ENCODE peak calls at places on chromosomes 5 and 9, in four cellular contexts. T, X, Q and K are unnamed samples.

GRCh38 chr5:96487859-96488258 is 54.8 kb upstream of the PCSK1 start:
- DNase-seq in T (no peak), X (no peak), Q (no peak), K (no peak)

GRCh38 chr5:96651948-96652753 is 10.0 kb upstream of the CAST start:
- DNase-seq in T (no peak), X (no peak), Q (no peak), K (no peak)

GRCh38 chr9:35446012-35446411 is 43.9 kb upstream of the RUSC2 start:
- DNase-seq in T (no peak), X (no peak), Q (no peak), K (no peak)

GRCh38 chr5:72848474-72849428 is 32.3 kb downstream of the TNPO1 start:
- DNase-seq in T (peak), X (peak), Q (peak), K (no peak)

GRCh38 chr9:137074657-137075274 is 2.6 kb upstream of the UAP1L1 start:
- DNase-seq in T (no peak), X (no peak), Q (no peak), K (no peak)

GRCh38 chr9:89175739-89176360 is 2.8 kb downstream of the SHC3 start:
- DNase-seq in T (no peak), X (no peak), Q (no peak), K (no peak)

GRCh38 chr9:124133752-124134151 is 122.2 kb downstream of the LHX2 start:
- DNase-seq in T (peak), X (no peak), Q (no peak), K (no peak)

GRCh38 chr5:4941957-4942830 is 197.9 kb upstream of the ADAMTS16 start:
- DNase-seq in T (no peak), X (peak), Q (no peak), K (no peak)

GRCh38 chr9:27089706-27090105 is 19.3 kb upstream of the TEK start:
- DNase-seq in T (no peak), X (no peak), Q (no peak), K (no peak)

GRCh38 chr9:121743441-121744001 is 92.1 kb downstream of the DAB2IP start:
- DNase-seq in T (peak), X (peak), Q (no peak), K (no peak)

GRCh38 chr9:128912270-128912853 is 8.4 kb upstream of the PHYHD1 start:
- DNase-seq in T (peak), X (no peak), Q (no peak), K (peak)

GRCh38 chr5:121658221-121658620 is 193.5 kb upstream of the FTMT start:
- DNase-seq in T (no peak), X (no peak), Q (no peak), K (no peak)

GRCh38 chr5:67985686-67986387 is 229.7 kb upstream of the PIK3R1 start:
- DNase-seq in T (no peak), X (no peak), Q (no peak), K (no peak)

GRCh38 chr9:130042406-130042930 is 521 bp downstream of the FNBP1 start:
- DNase-seq in T (no peak), X (peak), Q (no peak), K (no peak)

GRCh38 chr5:24823625-24824024 is 178.8 kb upstream of the CDH10 start:
- DNase-seq in T (no peak), X (no peak), Q (no peak), K (peak)

GRCh38 chr5:61575103-61575502 is 243.0 kb downstream of the ZSWIM6 start:
- DNase-seq in T (no peak), X (no peak), Q (no peak), K (no peak)

GRCh38 chr5:112696786-112697185 is 40.9 kb upstream of the APC start:
- DNase-seq in T (no peak), X (no peak), Q (no peak), K (no peak)

GRCh38 chr9:76415731-76416130 is 21.5 kb upstream of the RFK start:
- DNase-seq in T (no peak), X (no peak), Q (no peak), K (no peak)

GRCh38 chr9:109483771-109484442 is 14.2 kb downstream of the PTPN3 start:
- DNase-seq in T (no peak), X (no peak), Q (no peak), K (no peak)

GRCh38 chr9:19998153-19998552 is 209.3 kb upstream of the SLC24A2 start:
- DNase-seq in T (no peak), X (no peak), Q (peak), K (no peak)

GRCh38 chr5:60487885-60488425 is 212.0 kb downstream of the DEPDC1B start:
- DNase-seq in T (peak), X (no peak), Q (no peak), K (no peak)

GRCh38 chr5:160155017-160155725 is 35.9 kb upstream of the PWWP2A start:
- DNase-seq in T (no peak), X (no peak), Q (no peak), K (no peak)

GRCh38 chr9:976805-977360 is 428 bp downstream of the DMRT3 start:
- DNase-seq in T (no peak), X (peak), Q (no peak), K (no peak)

GRCh38 chr9:115615821-115616665 is 498.1 kb upstream of the TNC start:
- DNase-seq in T (no peak), X (no peak), Q (no peak), K (no peak)

GRCh38 chr9:16869140-16869903 is 1.1 kb downstream of the BNC2 start:
- DNase-seq in T (no peak), X (no peak), Q (no peak), K (no peak)

GRCh38 chr5:169702726-169703481 is 65.8 kb downstream of the DOCK2 start:
- DNase-seq in T (no peak), X (no peak), Q (peak), K (no peak)

GRCh38 chr9:28260331-28260730 is 687.0 kb upstream of the C9orf72 start:
- DNase-seq in T (no peak), X (no peak), Q (no peak), K (no peak)

GRCh38 chr5:86880344-86880743 is 262.6 kb downstream of the COX7C start:
- DNase-seq in T (no peak), X (no peak), Q (no peak), K (no peak)

GRCh38 chr5:9820696-9821449 is 190.7 kb upstream of the TAS2R1 start:
- DNase-seq in T (no peak), X (no peak), Q (no peak), K (no peak)

GRCh38 chr5:150186137-150186536 is 3.7 kb upstream of the SLC6A7 start:
- DNase-seq in T (peak), X (no peak), Q (no peak), K (no peak)
- TF ChIP-seq ZNF274 in T (peak), X (no peak), Q (no peak), K (no peak)

DNA sequence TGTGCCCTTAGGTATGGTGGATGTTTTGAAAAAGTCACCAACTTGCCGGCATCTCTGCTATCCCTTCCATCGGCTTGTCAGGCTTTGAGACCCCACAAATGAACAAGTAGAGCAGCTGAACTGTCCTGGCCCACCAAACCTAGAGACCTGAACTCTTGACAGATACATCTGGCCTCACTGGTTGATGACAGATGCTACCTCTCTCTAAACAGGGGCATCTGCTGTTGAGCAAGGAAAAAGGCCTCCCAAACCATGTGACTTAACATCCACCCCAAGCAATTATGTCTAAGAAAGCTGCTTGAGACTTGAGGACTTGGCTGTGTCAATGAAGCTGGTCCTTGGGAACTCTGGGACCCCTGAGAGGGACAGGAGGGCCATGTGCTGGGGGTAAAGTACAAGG is 2.3 kb downstream of the CCNI2 start:
- DNase-seq in T (no peak), X (peak), Q (no peak), K (no peak)
- TF ChIP-seq SUZ12 in T (no peak), X (no peak), Q (no peak), K (no peak)

GRCh38 chr5:130963798-130964197 is 201.3 kb downstream of the HINT1 start:
- DNase-seq in T (no peak), X (no peak), Q (no peak), K (no peak)

GRCh38 chr5:130965342-130965741 is 199.7 kb downstream of the HINT1 start:
- DNase-seq in T (no peak), X (no peak), Q (no peak), K (no peak)

GRCh38 chr5:130964238-130965192 is 200.5 kb downstream of the HINT1 start:
- DNase-seq in T (no peak), X (no peak), Q (no peak), K (no peak)

DNA sequence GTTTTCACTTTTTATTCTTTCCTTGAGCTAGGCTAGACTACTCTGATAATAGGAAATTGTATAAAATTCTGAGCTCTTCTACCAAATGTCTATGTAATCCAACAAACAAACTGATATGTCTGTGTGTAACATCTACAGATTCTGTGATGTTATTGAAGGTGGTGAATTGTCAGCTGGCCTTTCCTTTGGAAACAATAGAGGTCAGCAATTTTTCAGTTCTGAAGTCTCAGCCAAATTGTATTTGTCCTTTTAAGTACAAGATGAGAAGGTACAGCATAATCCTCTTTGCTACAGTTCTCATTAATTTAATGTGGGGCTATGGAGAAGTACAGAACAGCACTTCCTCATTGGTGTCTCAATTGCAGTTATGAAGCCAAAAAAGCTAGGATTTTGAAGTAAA is 198.1 kb downstream of the HINT1 start:
- DNase-seq in T (no peak), X (no peak), Q (no peak), K (no peak)
- TF ChIP-seq YY1 in T (no peak), X (no peak), Q (no peak), K (no peak)

DNA sequence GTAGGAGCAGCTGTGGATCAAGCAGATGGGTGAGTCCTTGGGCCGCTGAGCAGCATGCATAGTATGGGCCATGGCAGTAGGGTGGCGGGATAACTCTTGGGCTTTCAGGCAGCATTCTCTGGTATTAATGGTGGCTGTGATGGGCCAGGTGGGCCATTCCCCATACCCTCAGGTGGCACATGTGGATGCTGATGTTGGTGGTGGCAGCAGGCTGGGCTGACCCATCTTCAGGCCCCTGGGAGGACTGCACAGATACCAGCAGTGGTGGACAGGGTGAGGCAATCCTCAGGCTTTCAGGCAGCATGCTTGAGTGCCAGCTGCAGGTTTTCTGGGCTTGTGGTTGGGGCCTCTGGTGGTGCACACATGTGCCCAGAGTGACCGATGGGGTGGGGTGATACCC is 27.1 kb upstream of the C6 start:
- DNase-seq in T (no peak), X (no peak), Q (no peak), K (no peak)
- TF ChIP-seq ZNF274 in T (no peak), X (no peak), Q (no peak), K (no peak)

GRCh38 chr9:127182901-127183746 is 60.7 kb upstream of the ANGPTL2 start:
- DNase-seq in T (no peak), X (no peak), Q (no peak), K (no peak)
- TF ChIP-seq SUZ12 in T (no peak), X (no peak), Q (no peak), K (no peak)